ENCODE peak calls at places on chromosomes 2 and 18, in nine cellular contexts. G, W, L, V, K, P, E, B and R are unnamed samples.

GRCh38 chr2:216585441-216585840 is 47.8 kb upstream of the IGFBP2 start:
- DNase-seq in W (no peak), L (no peak), E (no peak), V (no peak), P (no peak), B (no peak), K (no peak), G (no peak), R (no peak)

GRCh38 chr18:9869713-9870430 is 15.9 kb upstream of the TXNDC2 start:
- DNase-seq in K (no peak), V (peak; percentile 33), E (no peak), L (peak; percentile 82), B (peak; percentile 47), G (no peak), P (no peak), W (no peak), R (peak; percentile 56)

GRCh38 chr2:233919938-233920337 is 2.8 kb downstream of the TRPM8 start:
- DNase-seq in G (no peak), K (no peak), W (no peak), E (no peak), V (peak; percentile 64), B (peak; percentile 54), L (peak; percentile 9), P (no peak), R (no peak)

GRCh38 chr2:19332503-19332902 is 25.9 kb downstream of the OSR1 start:
- DNase-seq in L (no peak), K (no peak), P (no peak), E (no peak), B (no peak), V (no peak), G (no peak), W (no peak), R (no peak)

GRCh38 chr2:235936493-235936892 is 231.7 kb downstream of the GBX2 start:
- DNase-seq in P (no peak), E (no peak), B (no peak), K (no peak), L (peak; percentile 11), V (peak; percentile 44), W (no peak), G (no peak), R (no peak)

GRCh38 chr2:153005051-153005450 is 286.6 kb downstream of the ARL6IP6 start:
- DNase-seq in W (no peak), G (peak; percentile 48), B (no peak), L (no peak), K (no peak), V (no peak), P (no peak), E (no peak), R (no peak)

GRCh38 chr2:53568463-53568862 is 199.1 kb upstream of the CHAC2 start:
- DNase-seq in W (no peak), K (no peak), G (peak; percentile 9), B (no peak), L (no peak), V (peak; percentile 10), E (no peak), P (no peak), R (no peak)

GRCh38 chr2:128179461-128179755 is 88.4 kb downstream of the UGGT1 start:
- DNase-seq in W (no peak), E (no peak), L (no peak), P (no peak), G (no peak), V (no peak), B (no peak), K (no peak), R (no peak)

GRCh38 chr2:225041210-225041870 is 928 bp downstream of the DOCK10 start:
- DNase-seq in K (peak; percentile 12), B (peak; percentile 46), V (peak; percentile 44), E (peak; percentile 57), P (no peak), G (peak; percentile 90), L (peak; percentile 57), W (peak; percentile 15), R (peak; percentile 84)

GRCh38 chr2:80947601-80948130 is 643.1 kb upstream of the LRRTM1 start:
- DNase-seq in P (no peak), V (peak; percentile 48), E (no peak), B (no peak), G (no peak), L (no peak), W (no peak), K (no peak), R (no peak)

GRCh38 chr2:209240204-209240603 is 183.6 kb upstream of the MAP2 start:
- DNase-seq in E (no peak), W (no peak), G (no peak), P (no peak), B (no peak), K (no peak), L (no peak), V (no peak), R (no peak)

GRCh38 chr2:75403991-75404428 is 156.7 kb downstream of the EVA1A start:
- DNase-seq in W (no peak), V (peak; percentile 76), B (peak; percentile 28), L (peak; percentile 77), G (peak; percentile 54), P (peak; percentile 13), E (no peak), K (no peak), R (peak; percentile 38)

GRCh38 chr2:160317113-160318099 is 117.3 kb upstream of the ITGB6 start:
- DNase-seq in G (no peak), V (no peak), E (no peak), W (no peak), K (no peak), P (no peak), L (peak; percentile 93), B (no peak), R (no peak)

DNA sequence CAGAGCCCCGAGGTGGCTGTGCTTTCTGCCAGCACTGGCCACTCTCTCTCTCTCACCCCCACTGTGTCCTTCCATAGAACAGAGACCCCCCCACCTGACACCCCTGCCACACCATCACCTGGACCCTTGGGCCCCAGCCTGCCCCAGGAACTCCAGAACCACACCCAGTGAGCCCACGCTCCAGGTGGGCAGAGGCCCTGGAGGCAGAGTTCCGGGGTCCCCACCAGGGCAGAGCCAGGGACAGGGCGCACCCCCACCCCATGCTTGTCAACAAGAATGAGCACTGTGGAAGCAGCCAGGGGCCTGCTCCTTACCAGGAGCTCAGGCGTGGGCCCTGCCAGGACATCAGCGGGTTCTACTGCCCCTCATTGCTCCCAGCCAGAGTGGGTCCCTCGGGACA is 14.6 kb downstream of the PASK start:
- DNase-seq in E (no peak), L (no peak), V (no peak), P (no peak), G (no peak), K (no peak), B (no peak), W (no peak), R (no peak)
- TF ChIP-seq CTCF in E (no peak), L (no peak), V (no peak), P (no peak), G (no peak), K (no peak), B (no peak), W (no peak), R (no peak)

DNA sequence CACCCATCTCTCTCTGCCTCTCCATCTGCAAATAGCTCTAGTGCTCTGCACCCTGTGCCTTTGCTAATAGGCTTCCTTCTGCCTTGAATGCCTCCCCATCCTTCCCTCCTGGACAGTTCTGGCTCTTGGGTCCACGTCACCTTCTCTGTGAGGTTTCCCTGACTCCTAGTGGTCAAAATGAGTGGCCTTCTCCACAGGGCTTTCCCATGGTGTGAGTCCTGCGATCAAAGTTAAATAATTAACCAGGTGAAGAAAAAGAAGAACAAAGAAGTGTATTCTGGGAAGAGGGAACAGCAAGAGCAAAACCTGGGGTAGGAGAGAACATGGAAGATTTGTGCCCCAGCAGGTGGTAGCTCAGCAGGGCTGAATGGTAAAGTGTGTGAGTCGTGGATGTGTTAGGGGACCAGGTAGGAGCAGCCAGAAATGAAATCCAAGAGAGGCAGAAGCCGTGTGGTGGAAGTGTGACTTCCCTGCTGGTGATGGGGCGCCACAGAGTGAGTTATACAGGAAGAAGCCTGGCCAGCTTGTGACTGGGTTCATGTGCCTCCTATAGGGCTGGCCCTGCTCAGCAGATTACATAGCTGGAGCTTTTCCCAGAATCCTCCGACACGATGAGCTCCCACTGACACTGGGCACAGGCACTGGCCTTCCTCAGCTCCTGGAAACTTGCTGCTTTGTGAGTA is 93.8 kb upstream of the LDAH start:
- DNase-seq in W (no peak), B (peak; percentile 29), G (no peak), P (no peak), E (no peak), K (no peak), L (peak; percentile 10), V (no peak), R (no peak)
- TF ChIP-seq CTCF in W (no peak), B (peak; percentile 44), G (peak; percentile 5), P (peak; percentile 41), E (no peak), K (no peak), L (peak; percentile 26), V (peak; percentile 31), R (no peak)

GRCh38 chr2:120319135-120319534 is 26.8 kb upstream of the INHBB start:
- DNase-seq in V (no peak), G (no peak), L (no peak), W (peak; percentile 5), P (no peak), B (no peak), K (no peak), E (no peak), R (no peak)
- TF ChIP-seq CTCF in V (no peak), G (no peak), L (no peak), W (no peak), P (no peak), B (no peak), K (no peak), E (no peak), R (no peak)

GRCh38 chr2:36701918-36702317 is 5.4 kb downstream of the VIT start:
- DNase-seq in E (no peak), B (no peak), K (no peak), V (no peak), L (no peak), W (no peak), G (no peak), P (no peak), R (no peak)

GRCh38 chr2:36698978-36699377 is 2.5 kb downstream of the VIT start:
- DNase-seq in G (no peak), K (no peak), B (no peak), W (no peak), L (peak; percentile 41), P (no peak), E (no peak), V (no peak), R (no peak)

GRCh38 chr2:36700311-36700710 is 3.8 kb downstream of the VIT start:
- DNase-seq in V (no peak), E (no peak), B (no peak), P (no peak), G (no peak), K (no peak), L (no peak), W (no peak), R (no peak)

GRCh38 chr2:36702781-36703180 is 6.3 kb downstream of the VIT start:
- DNase-seq in E (no peak), B (no peak), P (no peak), V (no peak), G (no peak), W (no peak), L (no peak), K (no peak), R (no peak)

DNA sequence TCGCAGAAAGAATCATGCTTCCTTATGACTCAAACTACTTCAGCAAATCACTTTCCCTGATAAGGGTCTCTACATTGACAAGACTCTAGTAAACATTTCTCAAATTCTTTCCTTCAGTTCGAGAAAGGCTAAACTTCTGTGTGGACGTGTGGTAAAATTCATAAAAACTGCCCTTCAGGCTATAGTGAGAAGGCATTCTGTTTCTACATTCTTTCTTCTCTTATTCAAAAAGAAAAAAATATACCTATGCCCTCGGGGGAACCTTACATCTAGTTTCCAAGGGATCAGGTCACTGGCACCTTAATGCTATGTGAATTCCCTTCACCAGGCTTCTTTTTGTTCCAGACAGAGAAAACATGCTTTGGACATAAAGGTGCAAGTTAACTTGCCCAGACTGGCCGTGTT is 4.9 kb downstream of the VIT start:
- DNase-seq in B (peak; percentile 18), W (no peak), V (peak; percentile 50), G (no peak), L (no peak), K (no peak), E (no peak), P (no peak), R (no peak)
- TF ChIP-seq CTCF in B (peak; percentile 21), W (no peak), V (no peak), G (no peak), L (no peak), K (no peak), E (no peak), P (no peak), R (no peak)